ENCODE peak calls at places on chromosomes 2 and 18, in nine cellular contexts. Z, D, J, Q, I, A, S, B and X are unnamed samples.

GRCh38 chr2:25341753-25342371 is at the start of gene DNMT3A:
- DNase-seq in B (peak), Q (peak), J (peak), A (peak), D (no peak), S (peak), Z (no peak), I (peak), X (peak)

GRCh38 chr2:3399829-3400228 is 20.3 kb downstream of the TRAPPC12 start:
- DNase-seq in B (no peak), Z (no peak), I (no peak), Q (no peak), J (no peak), A (peak), S (no peak), D (no peak), X (peak)

GRCh38 chr2:85922210-85922609 is 33.4 kb upstream of the ST3GAL5 start:
- DNase-seq in S (no peak), B (no peak), Q (no peak), D (no peak), Z (no peak), A (no peak), J (no peak), I (no peak), X (no peak)

GRCh38 chr2:25491966-25492532 is 150.3 kb upstream of the DNMT3A start:
- DNase-seq in S (no peak), I (peak), A (peak), J (no peak), Z (no peak), B (no peak), D (no peak), Q (no peak), X (no peak)

GRCh38 chr18:8898990-8899389 is 193.6 kb downstream of the MTCL1 start:
- DNase-seq in J (peak), S (no peak), Z (no peak), A (no peak), B (no peak), I (no peak), D (no peak), Q (no peak), X (no peak)

GRCh38 chr2:231554748-231555545 is 24.7 kb upstream of the NMUR1 start:
- DNase-seq in Z (no peak), B (no peak), J (no peak), I (peak), A (peak), S (peak), Q (peak), D (no peak), X (no peak)

GRCh38 chr2:151851761-151852160 is 23.5 kb upstream of the ARL5A start:
- DNase-seq in I (peak), D (no peak), Z (no peak), J (no peak), Q (no peak), A (peak), S (no peak), B (no peak), X (no peak)

GRCh38 chr2:191746306-191746705 is 68.4 kb downstream of the NABP1 start:
- DNase-seq in J (no peak), D (no peak), A (peak), S (no peak), Z (no peak), Q (no peak), I (peak), B (no peak), X (no peak)

GRCh38 chr2:134762508-134762907 is 43.7 kb upstream of the TMEM163 start:
- DNase-seq in Z (no peak), A (no peak), B (peak), D (peak), J (no peak), S (no peak), Q (no peak), I (no peak), X (no peak)

GRCh38 chr18:55228191-55228590 is 268.9 kb upstream of the CCDC68 start:
- DNase-seq in D (no peak), J (no peak), S (no peak), Q (no peak), I (no peak), A (peak), B (no peak), Z (no peak), X (no peak)